ENCODE peak calls at places on chromosome 2, in five cellular contexts. U is HCT116, K is lower leg skin, I is A549, G is right lobe of liver. A is an unnamed sample.

GRCh38 chr2:189412330-189412953 is 28.8 kb upstream of the WDR75 start:
- DNase-seq in U (peak; percentile 24), K (no peak), I (peak; percentile 53), G (no peak), A (no peak)

GRCh38 chr2:172285760-172286159 is 141.6 kb upstream of the ITGA6 start:
- DNase-seq in U (no peak), K (no peak), I (no peak), G (no peak), A (no peak)

GRCh38 chr2:189442468-189442867 is 1.2 kb downstream of the WDR75 start:
- DNase-seq in U (no peak), K (no peak), I (no peak), G (no peak), A (no peak)

GRCh38 chr2:150355440-150355839 is 132.0 kb downstream of the RND3 start:
- DNase-seq in U (no peak), K (no peak), I (no peak), G (no peak), A (no peak)

GRCh38 chr2:119436993-119437772 is 5.5 kb downstream of the TMEM37 start:
- DNase-seq in U (no peak), K (peak; percentile 81), I (no peak), G (no peak), A (no peak)

GRCh38 chr2:177714704-177715103 is 322.1 kb downstream of the AGPS start:
- DNase-seq in U (no peak), K (no peak), I (no peak), G (no peak), A (no peak)

GRCh38 chr2:15807418-15808220 is 132.7 kb upstream of the MYCN start:
- DNase-seq in U (no peak), K (no peak), I (no peak), G (no peak), A (no peak)

GRCh38 chr2:101777337-101777736 is 79.8 kb downstream of the MAP4K4 start:
- DNase-seq in U (no peak), K (no peak), I (no peak), G (no peak), A (no peak)

GRCh38 chr2:204108301-204108700 is 171.7 kb downstream of the ICOS start:
- DNase-seq in U (peak; percentile 3), K (no peak), I (peak; percentile 6), G (no peak), A (peak; percentile 6)

GRCh38 chr2:39512434-39512935 is 75.4 kb upstream of the MAP4K3 start:
- DNase-seq in U (no peak), K (no peak), I (no peak), G (no peak), A (no peak)

GRCh38 chr2:27303093-27304025 is 4.9 kb downstream of the UCN start:
- DNase-seq in U (peak; percentile 70), K (no peak), I (peak; percentile 80), G (peak; percentile 59), A (peak; percentile 79)

GRCh38 chr2:21367421-21367820 is 243.7 kb downstream of the TDRD15 start:
- DNase-seq in U (no peak), K (no peak), I (no peak), G (no peak), A (peak; percentile 33)

GRCh38 chr2:173355132-173355865 is 627 bp downstream of the CDCA7 start:
- DNase-seq in U (peak; percentile 28), K (peak; percentile 86), I (peak; percentile 74), G (no peak), A (peak; percentile 42)

GRCh38 chr2:173355866-173356508 is 1.3 kb downstream of the CDCA7 start:
- DNase-seq in U (no peak), K (no peak), I (no peak), G (no peak), A (no peak)

GRCh38 chr2:173353556-173353955 is 1.1 kb upstream of the CDCA7 start:
- DNase-seq in U (no peak), K (no peak), I (no peak), G (no peak), A (no peak)

GRCh38 chr2:173354073-173354600 is 535 bp upstream of the CDCA7 start:
- DNase-seq in U (no peak), K (no peak), I (peak; percentile 72), G (no peak), A (no peak)

DNA sequence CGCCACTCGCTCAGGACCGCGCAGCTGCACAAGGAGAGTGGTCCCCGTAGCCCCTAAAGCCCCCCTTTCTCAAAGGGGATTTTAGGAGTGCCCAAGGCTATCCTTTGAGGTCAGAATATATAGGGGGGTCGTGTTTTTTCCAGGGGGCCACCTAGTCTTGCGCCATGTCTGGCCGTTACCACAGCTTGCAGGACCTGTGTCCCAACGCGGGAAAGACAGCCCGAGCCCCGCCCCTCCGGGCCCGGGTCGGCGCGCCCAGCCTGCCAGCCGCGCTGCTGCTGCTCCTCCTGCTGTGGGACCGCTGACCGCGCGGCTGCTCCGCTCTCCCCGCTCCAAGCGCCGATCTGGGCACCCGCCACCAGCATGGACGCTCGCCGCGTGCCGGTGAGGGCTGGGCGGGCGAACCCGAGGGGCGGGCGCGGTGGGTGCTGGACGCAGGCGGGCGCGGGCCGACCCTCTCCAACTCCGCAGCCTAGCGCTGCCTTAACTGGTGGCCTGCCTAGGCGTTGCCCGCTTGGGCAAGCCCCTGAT is at the start of gene CDCA7:
- DNase-seq in U (peak; percentile 54), K (peak; percentile 83), I (peak; percentile 81), G (no peak), A (peak; percentile 77)
- TF ChIP-seq POLR2A in U (peak; percentile 35), K (no peak), I (peak; percentile 79), G (no peak), A (peak; percentile 79)

DNA sequence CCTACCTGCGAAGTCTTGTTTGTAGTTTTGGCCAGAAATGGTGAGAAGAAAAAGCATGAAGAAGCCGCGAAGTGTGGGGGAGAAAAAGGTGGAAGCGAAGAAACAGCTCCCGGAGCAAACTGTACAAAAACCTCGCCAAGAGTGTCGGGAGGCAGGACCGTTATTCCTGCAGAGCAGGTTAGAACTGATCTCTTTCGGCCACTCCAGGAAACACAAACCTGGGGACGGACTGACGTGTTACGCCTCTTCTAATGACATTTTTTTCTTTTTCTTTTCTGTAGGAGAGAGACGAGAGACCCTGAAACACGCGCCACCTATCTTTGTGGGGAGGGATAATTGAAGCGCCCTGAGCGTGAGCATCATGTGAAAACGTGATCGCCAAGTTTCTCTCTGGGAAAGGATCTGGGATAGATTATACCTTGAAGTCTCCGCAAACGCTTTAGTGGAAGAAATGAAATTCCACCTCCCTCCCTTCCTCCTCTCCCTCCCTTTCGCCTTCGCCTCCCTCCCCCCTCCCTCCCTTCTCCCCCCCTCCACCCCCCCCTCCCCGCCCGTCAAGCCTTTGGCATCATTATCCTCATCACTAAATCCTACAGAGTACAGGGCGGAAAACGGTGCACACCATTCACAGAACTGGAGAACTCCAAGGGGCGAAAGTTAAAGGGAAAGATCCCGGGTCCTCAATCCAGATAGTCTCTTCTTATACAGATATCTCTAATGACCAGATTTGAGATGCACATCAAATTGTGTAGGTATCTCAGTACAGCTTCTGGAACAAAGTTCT is at the start of gene ZEB2:
- DNase-seq in U (peak; percentile 19), K (peak; percentile 91), I (peak; percentile 67), G (no peak), A (no peak)
- TF ChIP-seq POLR2A in U (no peak), K (no peak), I (no peak), G (peak; percentile 53), A (peak; percentile 34)

GRCh38 chr2:218895326-218895725 is 14.7 kb downstream of the WNT10A start:
- DNase-seq in U (no peak), K (peak; percentile 85), I (no peak), G (no peak), A (no peak)

GRCh38 chr2:218893349-218894167 is 12.9 kb downstream of the WNT10A start:
- DNase-seq in U (no peak), K (peak; percentile 45), I (no peak), G (no peak), A (no peak)

GRCh38 chr2:218895758-218896500 is 15.3 kb downstream of the WNT10A start:
- DNase-seq in U (no peak), K (peak; percentile 76), I (no peak), G (no peak), A (no peak)

GRCh38 chr2:218892693-218893348 is 12.2 kb downstream of the WNT10A start:
- DNase-seq in U (peak; percentile 56), K (peak; percentile 92), I (peak; percentile 64), G (peak; percentile 69), A (no peak)

DNA sequence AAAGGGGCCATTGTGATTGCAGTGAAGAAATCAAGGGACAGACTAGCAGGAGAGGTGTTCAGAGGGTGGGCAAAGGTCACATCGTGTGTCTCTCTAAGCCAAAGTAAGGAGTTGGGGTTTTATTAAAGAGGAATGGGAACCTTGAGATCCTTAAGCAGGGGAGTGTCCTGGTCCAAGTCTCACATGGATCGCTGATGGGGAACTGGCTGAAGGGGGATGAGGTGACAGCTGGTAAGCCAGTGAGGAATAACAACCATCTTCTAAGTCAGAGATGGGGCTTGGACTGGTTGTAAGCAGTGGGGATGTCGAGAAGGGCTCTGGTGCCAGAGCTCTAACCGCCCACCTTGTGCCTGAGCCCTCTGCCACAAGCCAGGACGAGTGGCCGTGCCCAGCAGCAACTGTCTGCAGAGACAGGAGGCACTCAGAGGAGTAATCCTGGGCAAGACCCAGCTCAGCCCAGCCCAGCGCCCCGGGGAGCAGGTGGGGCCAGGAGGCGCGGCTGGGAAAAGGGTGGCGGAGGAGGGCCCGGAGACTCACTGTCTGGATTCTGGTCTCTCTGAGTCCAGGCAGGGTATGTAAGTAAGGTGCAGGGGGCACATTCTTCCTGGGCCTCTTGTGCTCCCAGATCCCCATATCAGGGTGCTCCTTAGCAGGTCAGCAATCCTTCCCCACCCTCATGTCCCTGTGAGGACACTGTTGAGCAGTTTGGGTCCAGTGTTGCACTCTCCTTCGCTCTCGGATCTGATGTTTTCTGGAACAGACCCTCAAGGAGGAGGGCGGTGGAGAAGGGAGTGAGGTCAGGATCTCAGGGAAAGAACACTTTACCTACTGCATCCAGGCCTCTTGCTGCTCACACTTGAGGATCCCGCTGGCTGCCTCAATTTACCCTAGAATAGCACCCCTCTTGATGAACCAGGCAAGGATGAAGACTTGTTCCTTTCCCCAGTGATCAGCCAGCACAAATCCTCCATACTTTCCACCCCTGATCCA is 13.8 kb downstream of the WNT10A start:
- DNase-seq in U (no peak), K (peak; percentile 88), I (no peak), G (no peak), A (no peak)
- TF ChIP-seq POLR2A in U (no peak), K (no peak), I (no peak), G (no peak), A (no peak)

GRCh38 chr2:176268976-176269318 is 295 bp upstream of the MTX2 start:
- DNase-seq in U (no peak), K (no peak), I (no peak), G (no peak), A (no peak)

GRCh38 chr2:176272870-176273269 is 3.6 kb downstream of the MTX2 start:
- DNase-seq in U (no peak), K (no peak), I (no peak), G (no peak), A (no peak)

GRCh38 chr2:176270100-176270750 is 983 bp downstream of the MTX2 start:
- DNase-seq in U (no peak), K (no peak), I (no peak), G (no peak), A (no peak)

DNA sequence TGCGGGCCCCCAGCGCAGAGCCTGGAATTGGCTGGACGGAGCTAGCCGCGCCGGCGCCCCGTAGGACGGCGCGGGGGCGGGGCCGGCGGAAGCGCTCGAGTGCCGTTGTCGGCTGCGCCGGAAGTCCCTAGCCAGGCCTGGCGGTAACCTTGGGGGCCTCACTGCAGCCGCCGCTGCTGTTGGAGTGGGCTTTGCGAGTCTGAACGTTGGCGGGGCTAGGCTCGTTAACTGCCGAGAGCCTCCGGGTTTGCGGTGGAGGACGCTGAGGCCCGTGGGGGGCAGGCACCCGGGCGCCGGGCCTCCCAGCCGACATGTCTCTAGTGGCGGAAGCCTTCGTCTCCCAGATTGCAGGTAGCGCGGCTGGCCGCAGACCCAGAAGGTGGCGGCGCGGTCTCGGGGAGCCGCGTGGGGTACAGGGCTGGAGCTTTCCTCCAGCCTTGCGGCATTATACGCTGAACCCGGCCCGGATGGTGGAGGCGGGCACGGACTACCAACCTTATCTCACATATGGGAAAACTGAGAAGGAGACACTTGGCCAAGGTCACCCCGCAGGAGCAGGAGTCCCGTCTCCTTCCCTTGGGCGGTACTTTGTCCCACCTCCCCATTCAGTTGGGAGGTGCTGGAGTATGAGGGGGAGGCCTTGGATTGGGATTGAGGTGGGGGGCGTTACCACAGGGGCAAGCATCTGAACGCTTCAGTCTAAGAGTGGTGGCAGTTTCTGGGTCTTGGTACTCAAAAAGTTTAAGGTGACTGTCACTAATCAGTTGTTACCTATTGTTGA is at the start of gene MTX2:
- DNase-seq in U (peak; percentile 57), K (peak; percentile 91), I (peak; percentile 83), G (peak; percentile 76), A (peak; percentile 72)
- TF ChIP-seq POLR2A in U (peak; percentile 39), K (no peak), I (peak; percentile 90), G (peak; percentile 72), A (peak; percentile 80)